ENCODE peak calls at places on chromosomes 7 and 10, in four cellular contexts. One of them, this sample, is unnamed.

GRCh38 chr10:89201345-89202032 is 5.6 kb downstream of the CH25H start:
- DNase-seq in aorta: no peak
- DNase-seq in CD4-positive, alpha-beta memory T cell: no peak
- DNase-seq in hepatocyte: no peak
- DNase-seq in this sample: no peak

GRCh38 chr10:126917975-126918908 is 13.0 kb downstream of the DOCK1 start:
- DNase-seq in aorta: no peak
- DNase-seq in CD4-positive, alpha-beta memory T cell: no peak
- DNase-seq in hepatocyte: no peak
- DNase-seq in this sample: no peak

GRCh38 chr7:151925446-151926335 is 30.6 kb upstream of the GALNTL5 start:
- DNase-seq in aorta: peak
- DNase-seq in CD4-positive, alpha-beta memory T cell: no peak
- DNase-seq in hepatocyte: no peak
- DNase-seq in this sample: no peak

GRCh38 chr7:855686-856369 is 20.5 kb upstream of the GET4 start:
- DNase-seq in aorta: peak
- DNase-seq in CD4-positive, alpha-beta memory T cell: no peak
- DNase-seq in hepatocyte: no peak
- DNase-seq in this sample: no peak

GRCh38 chr7:42235734-42236133 is 1.3 kb downstream of the GLI3 start:
- DNase-seq in aorta: no peak
- DNase-seq in CD4-positive, alpha-beta memory T cell: no peak
- DNase-seq in hepatocyte: peak
- DNase-seq in this sample: no peak

GRCh38 chr10:117548191-117548668 is 5.7 kb downstream of the EMX2 start:
- DNase-seq in aorta: peak
- DNase-seq in CD4-positive, alpha-beta memory T cell: no peak
- DNase-seq in hepatocyte: no peak
- DNase-seq in this sample: no peak

GRCh38 chr7:20107582-20107981 is 109.6 kb downstream of the MACC1 start:
- DNase-seq in aorta: no peak
- DNase-seq in CD4-positive, alpha-beta memory T cell: no peak
- DNase-seq in hepatocyte: no peak
- DNase-seq in this sample: no peak

GRCh38 chr10:30671011-30671616 is 41.6 kb upstream of the LYZL2 start:
- DNase-seq in aorta: no peak
- DNase-seq in CD4-positive, alpha-beta memory T cell: no peak
- DNase-seq in hepatocyte: peak
- DNase-seq in this sample: no peak

GRCh38 chr7:101401390-101402080 is 38.9 kb downstream of the COL26A1 start:
- DNase-seq in aorta: no peak
- DNase-seq in CD4-positive, alpha-beta memory T cell: no peak
- DNase-seq in hepatocyte: no peak
- DNase-seq in this sample: no peak

GRCh38 chr7:140673063-140673769 is 471 bp downstream of the ADCK2 start:
- DNase-seq in aorta: peak
- DNase-seq in CD4-positive, alpha-beta memory T cell: peak
- DNase-seq in hepatocyte: peak
- DNase-seq in this sample: peak

GRCh38 chr7:129443612-129444011 is 9.4 kb downstream of the STRIP2 start:
- DNase-seq in aorta: no peak
- DNase-seq in CD4-positive, alpha-beta memory T cell: no peak
- DNase-seq in hepatocyte: no peak
- DNase-seq in this sample: no peak

DNA sequence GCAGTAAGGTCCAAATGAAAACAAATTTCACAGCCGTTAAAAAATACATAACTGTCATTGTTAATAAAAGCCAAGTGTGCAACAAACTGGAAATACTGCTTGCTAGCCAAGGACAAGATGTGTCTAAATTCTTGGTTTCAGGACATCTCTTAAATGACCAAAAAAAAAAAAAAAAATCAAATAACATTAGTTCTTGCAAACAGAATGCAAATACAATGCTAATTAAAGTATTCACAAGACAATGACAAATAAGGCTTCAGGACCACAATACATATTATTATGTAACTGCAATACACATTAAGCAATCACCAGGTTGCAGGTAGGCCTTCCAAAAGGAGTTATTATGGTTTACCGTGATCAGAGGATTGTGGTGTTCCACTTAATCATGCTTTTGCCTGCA is 3.6 kb downstream of the ARHGAP21 start:
- DNase-seq in aorta: no peak
- DNase-seq in CD4-positive, alpha-beta memory T cell: no peak
- DNase-seq in hepatocyte: no peak
- DNase-seq in this sample: no peak
- H3K27ac ChIP-seq in aorta: no peak
- H3K27ac ChIP-seq in CD4-positive, alpha-beta memory T cell: no peak
- H3K27ac ChIP-seq in hepatocyte: no peak
- H3K27ac ChIP-seq in this sample: no peak

DNA sequence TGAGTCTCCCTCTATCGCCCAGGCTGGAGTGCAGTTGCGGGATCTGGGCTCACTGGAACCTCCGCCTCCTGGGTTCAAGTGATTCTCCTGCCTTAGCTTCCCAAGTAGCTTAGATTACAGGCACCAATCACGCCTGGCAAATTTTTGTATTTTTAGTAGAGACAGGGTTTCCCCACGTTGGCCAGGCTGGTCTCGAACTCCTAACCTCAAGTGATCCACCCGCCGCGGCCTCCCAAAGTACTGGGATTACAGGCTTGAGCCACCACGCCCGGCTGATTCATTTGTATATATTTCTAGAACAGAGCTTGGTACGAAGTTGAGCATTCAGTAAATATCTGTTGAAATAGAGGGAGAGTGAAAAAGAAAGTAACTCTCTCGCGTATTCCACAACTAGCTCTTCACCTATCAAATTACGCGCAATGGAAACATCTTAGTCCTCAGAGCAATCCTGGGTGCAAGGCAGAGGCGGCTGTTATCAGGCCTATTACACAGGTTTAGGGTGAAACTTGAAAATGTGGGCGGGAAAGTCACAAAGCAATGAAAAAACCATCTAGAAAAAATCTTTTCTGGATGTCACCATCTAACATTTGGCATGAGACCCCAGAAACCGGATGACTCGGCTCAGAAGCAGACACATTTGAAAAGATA is 707 bp upstream of the GHITM start:
- DNase-seq in aorta: peak
- DNase-seq in CD4-positive, alpha-beta memory T cell: peak
- DNase-seq in hepatocyte: peak
- DNase-seq in this sample: peak
- H3K27ac ChIP-seq in aorta: peak
- H3K27ac ChIP-seq in CD4-positive, alpha-beta memory T cell: peak
- H3K27ac ChIP-seq in hepatocyte: peak
- H3K27ac ChIP-seq in this sample: peak

GRCh38 chr10:11245510-11245909 is 227.8 kb downstream of the CELF2 start:
- DNase-seq in aorta: no peak
- DNase-seq in CD4-positive, alpha-beta memory T cell: peak
- DNase-seq in hepatocyte: peak
- DNase-seq in this sample: no peak

GRCh38 chr10:11245981-11246590 is 228.4 kb downstream of the CELF2 start:
- DNase-seq in aorta: no peak
- DNase-seq in CD4-positive, alpha-beta memory T cell: no peak
- DNase-seq in hepatocyte: no peak
- DNase-seq in this sample: no peak

GRCh38 chr10:11250304-11250703 is 232.6 kb downstream of the CELF2 start:
- DNase-seq in aorta: no peak
- DNase-seq in CD4-positive, alpha-beta memory T cell: no peak
- DNase-seq in hepatocyte: no peak
- DNase-seq in this sample: no peak

GRCh38 chr10:11246752-11247467 is 229.2 kb downstream of the CELF2 start:
- DNase-seq in aorta: no peak
- DNase-seq in CD4-positive, alpha-beta memory T cell: no peak
- DNase-seq in hepatocyte: no peak
- DNase-seq in this sample: no peak

DNA sequence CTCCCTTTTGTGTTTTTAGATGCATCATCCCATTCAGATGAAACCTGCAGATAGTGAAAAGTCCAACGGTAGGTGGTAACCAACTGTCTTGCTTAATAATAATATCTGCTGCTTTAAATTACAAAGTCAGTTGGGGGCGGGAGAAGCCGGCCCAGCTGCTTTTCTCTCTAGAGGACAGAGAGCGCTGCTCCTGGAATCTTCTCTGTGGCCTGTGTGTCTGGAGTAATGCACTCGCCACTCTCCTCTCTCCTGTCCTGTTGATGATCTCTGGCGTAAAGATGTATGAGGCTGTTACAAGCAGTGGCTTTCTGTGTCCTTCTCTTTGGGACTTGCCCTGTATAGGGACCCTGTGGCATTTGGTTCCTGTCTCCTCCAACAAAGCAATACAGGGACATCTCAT is 231.5 kb downstream of the CELF2 start:
- DNase-seq in aorta: no peak
- DNase-seq in CD4-positive, alpha-beta memory T cell: no peak
- DNase-seq in hepatocyte: no peak
- DNase-seq in this sample: no peak
- H3K27ac ChIP-seq in aorta: no peak
- H3K27ac ChIP-seq in CD4-positive, alpha-beta memory T cell: no peak
- H3K27ac ChIP-seq in hepatocyte: no peak
- H3K27ac ChIP-seq in this sample: no peak

DNA sequence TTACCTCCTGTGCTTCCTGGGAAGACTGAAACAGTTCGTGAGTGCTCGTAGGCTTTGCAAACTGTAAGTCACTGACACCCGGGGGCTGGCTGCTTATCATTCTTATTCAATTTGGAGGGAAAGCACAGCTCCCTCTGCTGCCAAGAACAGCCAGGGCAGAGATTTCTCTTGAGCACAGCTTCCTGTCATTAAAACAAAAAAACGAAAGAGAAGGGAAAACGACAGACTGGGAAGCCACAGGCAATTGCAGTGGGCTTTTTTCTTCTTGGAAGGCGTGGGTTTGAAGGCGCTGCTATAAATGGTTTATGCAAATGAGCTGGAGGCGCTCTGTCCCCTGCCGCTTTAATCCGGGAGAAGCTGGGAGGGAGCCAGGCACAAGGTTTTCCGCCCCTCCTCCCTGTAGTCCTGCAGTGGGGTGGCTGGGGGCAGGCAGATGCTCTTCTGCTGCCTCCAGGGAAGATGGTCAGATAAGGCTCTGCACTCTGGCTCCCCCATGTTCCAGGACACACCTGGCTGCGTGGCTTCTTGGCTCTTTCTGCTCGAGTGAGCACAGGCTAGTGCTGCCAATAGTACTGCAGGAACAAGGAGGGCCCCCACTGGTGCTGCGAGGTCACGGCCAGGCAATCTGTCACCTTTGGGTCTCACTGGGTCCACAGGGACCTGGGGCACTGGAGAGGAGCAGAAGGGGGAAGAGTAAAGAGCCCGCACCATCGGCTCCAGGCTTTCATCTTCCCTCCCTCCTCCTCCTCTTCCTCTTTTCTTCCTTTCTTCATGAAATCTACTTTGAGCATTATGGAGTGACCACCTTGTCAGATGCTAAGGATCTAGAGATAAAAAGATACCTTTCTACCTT is 49.5 kb downstream of the NEURL1 start:
- DNase-seq in aorta: no peak
- DNase-seq in CD4-positive, alpha-beta memory T cell: peak
- DNase-seq in hepatocyte: peak
- DNase-seq in this sample: peak
- H3K27ac ChIP-seq in aorta: no peak
- H3K27ac ChIP-seq in CD4-positive, alpha-beta memory T cell: no peak
- H3K27ac ChIP-seq in hepatocyte: no peak
- H3K27ac ChIP-seq in this sample: no peak

This sample was measured in CD8-positive, alpha-beta T cell.